ENCODE peak calls at places on chromosomes 11 and 22, in ten cellular contexts. J is globus pallidus; T is activated CD8-positive, alpha-beta memory T cell treated with anti-CD3 and anti-CD28 coated beads, Interleukin-2, amount 50 U/mL, for 4 hours; H is H9; Q is naive thymus-derived CD4-positive, alpha-beta T cell; C is AG04450; X is stimulated activated CD4-positive, alpha-beta T cell treated with anti-CD3 and anti-CD28 coated beads, Interleukin-2, amount 100 ng/mL, for 24 hours; U is RPMI8226; E is erythroblast; O is effector CD8-positive, alpha-beta T cell. M is an unnamed sample.

GRCh38 chr11:46671958-46672315 is 28.5 kb downstream of the ARHGAP1 start:
- DNase-seq in J (no peak), T (no peak), H (no peak), Q (no peak), C (no peak), X (no peak), U (no peak), E (no peak), O (no peak), M (no peak)

GRCh38 chr11:68039526-68040086 is 781 bp downstream of the TCIRG1 start:
- DNase-seq in J (no peak), T (no peak), H (no peak), Q (no peak), C (no peak), X (no peak), U (peak), E (peak), O (no peak), M (no peak)

GRCh38 chr11:58121101-58121500 is 4.2 kb downstream of the OR9I1 start:
- DNase-seq in J (no peak), T (no peak), H (no peak), Q (no peak), C (no peak), X (no peak), U (no peak), E (no peak), O (no peak), M (no peak)

GRCh38 chr11:70490208-70490607 is 91.9 kb downstream of the CTTN start:
- DNase-seq in J (no peak), T (no peak), H (no peak), Q (peak), C (no peak), X (peak), U (no peak), E (no peak), O (no peak), M (no peak)

GRCh38 chr11:104653011-104653806 is 245.1 kb downstream of the CASP12 start:
- DNase-seq in J (no peak), T (no peak), H (no peak), Q (no peak), C (no peak), X (no peak), U (peak), E (peak), O (no peak), M (no peak)

GRCh38 chr11:6646631-6647281 is 8.9 kb downstream of the DCHS1 start:
- DNase-seq in J (no peak), T (no peak), H (no peak), Q (no peak), C (no peak), X (peak), U (peak), E (no peak), O (peak), M (peak)

GRCh38 chr11:101444164-101444563 is 139.6 kb downstream of the TRPC6 start:
- DNase-seq in J (no peak), T (no peak), H (no peak), Q (no peak), C (no peak), X (no peak), U (peak), E (no peak), O (no peak), M (no peak)

GRCh38 chr22:21816472-21816786 is 51.0 kb downstream of the MAPK1 start:
- DNase-seq in J (no peak), T (no peak), H (no peak), Q (no peak), C (no peak), X (no peak), U (no peak), E (no peak), O (no peak), M (no peak)

GRCh38 chr11:83162377-83162776 is 5.4 kb downstream of the PCF11 start:
- DNase-seq in J (no peak), T (no peak), H (no peak), Q (no peak), C (no peak), X (no peak), U (peak), E (peak), O (no peak), M (no peak)

GRCh38 chr11:15238856-15239255 is 124.1 kb downstream of the INSC start:
- DNase-seq in J (no peak), T (no peak), H (no peak), Q (no peak), C (no peak), X (no peak), U (no peak), E (no peak), O (no peak), M (no peak)

GRCh38 chr11:118820412-118821357 is 29.7 kb upstream of the DDX6 start:
- DNase-seq in J (peak), T (no peak), H (peak), Q (no peak), C (no peak), X (no peak), U (peak), E (no peak), O (no peak), M (peak)

GRCh38 chr11:412641-413119 is 2.1 kb downstream of the SIGIRR start:
- DNase-seq in J (no peak), T (no peak), H (no peak), Q (peak), C (no peak), X (no peak), U (no peak), E (no peak), O (no peak), M (no peak)

GRCh38 chr11:23540101-23540561 is 679.9 kb upstream of the CCDC179 start:
- DNase-seq in J (peak), T (no peak), H (peak), Q (no peak), C (peak), X (no peak), U (peak), E (peak), O (no peak), M (no peak)

GRCh38 chr11:11989774-11990744 is 18.4 kb downstream of the DKK3 start:
- DNase-seq in J (no peak), T (no peak), H (no peak), Q (no peak), C (no peak), X (no peak), U (no peak), E (no peak), O (no peak), M (no peak)

GRCh38 chr22:48438791-48439559 is 1388.7 kb downstream of the BRD1 start:
- DNase-seq in J (no peak), T (no peak), H (no peak), Q (no peak), C (no peak), X (no peak), U (no peak), E (no peak), O (no peak), M (no peak)

GRCh38 chr11:120295110-120295509 is 30.0 kb upstream of the TLCD5 start:
- DNase-seq in J (no peak), T (no peak), H (no peak), Q (no peak), C (no peak), X (no peak), U (no peak), E (no peak), O (no peak), M (no peak)

GRCh38 chr11:102139081-102139498 is 28.8 kb downstream of the YAP1 start:
- DNase-seq in J (no peak), T (no peak), H (no peak), Q (no peak), C (peak), X (no peak), U (no peak), E (no peak), O (no peak), M (no peak)

GRCh38 chr22:32409977-32410376 is 2.1 kb downstream of the RTCB start:
- DNase-seq in J (no peak), T (no peak), H (no peak), Q (no peak), C (no peak), X (no peak), U (no peak), E (no peak), O (no peak), M (no peak)

GRCh38 chr22:25062378-25063095 is 110.0 kb downstream of the KIAA1671 start:
- DNase-seq in J (no peak), T (peak), H (no peak), Q (peak), C (no peak), X (peak), U (no peak), E (peak), O (peak), M (no peak)

GRCh38 chr11:86482684-86483083 is 108.0 kb downstream of the CCDC81 start:
- DNase-seq in J (no peak), T (no peak), H (no peak), Q (no peak), C (no peak), X (no peak), U (no peak), E (no peak), O (no peak), M (no peak)

GRCh38 chr11:60781286-60782044 is 3.7 kb upstream of the MS4A10 start:
- DNase-seq in J (no peak), T (no peak), H (no peak), Q (no peak), C (no peak), X (no peak), U (no peak), E (no peak), O (no peak), M (no peak)

M was measured in activated CD4-positive, CD25-positive, alpha-beta regulatory T cell treated with anti-CD3 and anti-CD28 coated beads, Interleukin-2, amount 50 U/mL, for 72 hours.